ENCODE peak calls at places on chromosomes 1 and 21, in eight cellular contexts. S is endothelial cell of umbilical vein; K is GM12865; R is tibial nerve; H is nephron progenitor cell; Y is body of pancreas; M is CD8-positive, alpha-beta T cell; N is fibroblast of lung. C is an unnamed sample.

GRCh38 chr21:14725219-14725618 is 179.1 kb upstream of the SAMSN1 start:
- DNase-seq in S (no peak), K (no peak), R (no peak), H (no peak), Y (no peak), M (no peak), N (no peak), C (no peak)

GRCh38 chr1:1302006-1302430 is 5.7 kb downstream of the ACAP3 start:
- DNase-seq in S (no peak), K (no peak), R (no peak), H (no peak), Y (no peak), M (no peak), N (no peak), C (no peak)

GRCh38 chr1:151342021-151342420 is 5.0 kb downstream of the RFX5 start:
- DNase-seq in S (no peak), K (no peak), R (no peak), H (no peak), Y (no peak), M (no peak), N (no peak), C (no peak)

GRCh38 chr1:117570988-117571409 is 34.8 kb upstream of the TENT5C start:
- DNase-seq in S (no peak), K (no peak), R (no peak), H (no peak), Y (peak), M (no peak), N (no peak), C (no peak)

GRCh38 chr1:235648407-235648907 is 1.1 kb downstream of the GNG4 start:
- DNase-seq in S (peak), K (no peak), R (no peak), H (peak), Y (peak), M (no peak), N (no peak), C (no peak)

GRCh38 chr1:153608742-153609584 is 4.0 kb downstream of the S100A16 start:
- DNase-seq in S (peak), K (no peak), R (peak), H (peak), Y (no peak), M (no peak), N (peak), C (peak)

GRCh38 chr1:159015440-159015909 is 5.8 kb downstream of the IFI16 start:
- DNase-seq in S (peak), K (peak), R (no peak), H (no peak), Y (no peak), M (peak), N (peak), C (peak)

GRCh38 chr1:23582820-23583219 is 23.5 kb upstream of the ID3 start:
- DNase-seq in S (no peak), K (no peak), R (no peak), H (no peak), Y (no peak), M (no peak), N (no peak), C (no peak)

GRCh38 chr1:65344171-65344570 is 34.8 kb downstream of the DNAJC6 start:
- DNase-seq in S (no peak), K (no peak), R (no peak), H (no peak), Y (no peak), M (no peak), N (no peak), C (peak)

GRCh38 chr1:72412286-72412685 is 129.9 kb upstream of the NEGR1 start:
- DNase-seq in S (no peak), K (no peak), R (no peak), H (no peak), Y (no peak), M (no peak), N (peak), C (no peak)

GRCh38 chr1:23100074-23100748 is 68.4 kb downstream of the LUZP1 start:
- DNase-seq in S (peak), K (peak), R (no peak), H (no peak), Y (no peak), M (peak), N (peak), C (peak)

GRCh38 chr1:167533851-167534300 is 15.5 kb upstream of the CD247 start:
- DNase-seq in S (peak), K (peak), R (no peak), H (peak), Y (peak), M (peak), N (peak), C (peak)

GRCh38 chr1:71829346-71829745 is 453.0 kb downstream of the NEGR1 start:
- DNase-seq in S (no peak), K (peak), R (no peak), H (no peak), Y (no peak), M (no peak), N (no peak), C (no peak)

GRCh38 chr1:245684636-245685035 is 529.9 kb downstream of the KIF26B start:
- DNase-seq in S (no peak), K (no peak), R (no peak), H (no peak), Y (no peak), M (no peak), N (no peak), C (no peak)

GRCh38 chr1:221522440-221523050 is 219.3 kb downstream of the DUSP10 start:
- DNase-seq in S (no peak), K (no peak), R (no peak), H (no peak), Y (no peak), M (no peak), N (peak), C (no peak)

GRCh38 chr1:54979327-54979891 is 1.0 kb upstream of the TMEM61 start:
- DNase-seq in S (no peak), K (no peak), R (no peak), H (no peak), Y (no peak), M (no peak), N (no peak), C (no peak)

GRCh38 chr1:40980453-40981121 is 1.1 kb downstream of the CTPS1 start:
- DNase-seq in S (peak), K (peak), R (no peak), H (no peak), Y (peak), M (peak), N (peak), C (peak)

GRCh38 chr1:218397752-218398339 is 52.7 kb downstream of the TGFB2 start:
- DNase-seq in S (no peak), K (no peak), R (no peak), H (no peak), Y (no peak), M (no peak), N (peak), C (peak)

GRCh38 chr21:34039678-34040382 is 33.5 kb upstream of the MRPS6 start:
- DNase-seq in S (no peak), K (peak), R (no peak), H (no peak), Y (no peak), M (no peak), N (no peak), C (no peak)
- TF ChIP-seq CTCF in S (no peak), K (no peak), R (no peak), H (no peak), Y (no peak), M (no peak), N (no peak), C (no peak)

GRCh38 chr1:226407497-226408284 is at the start of gene PARP1:
- DNase-seq in S (peak), K (peak), R (peak), H (peak), Y (peak), M (peak), N (peak), C (peak)
- TF ChIP-seq CTCF in S (peak), K (peak), R (peak), H (peak), Y (peak), M (peak), N (peak), C (peak)

GRCh38 chr1:243946253-243946652 is 96.2 kb upstream of the AKT3 start:
- DNase-seq in S (peak), K (no peak), R (no peak), H (no peak), Y (no peak), M (no peak), N (no peak), C (no peak)

GRCh38 chr1:243943671-243944428 is 93.8 kb upstream of the AKT3 start:
- DNase-seq in S (no peak), K (no peak), R (no peak), H (no peak), Y (no peak), M (no peak), N (no peak), C (no peak)

GRCh38 chr1:243944429-243945160 is 94.6 kb upstream of the AKT3 start:
- DNase-seq in S (peak), K (peak), R (no peak), H (peak), Y (no peak), M (no peak), N (peak), C (peak)

GRCh38 chr1:243945727-243946126 is 95.7 kb upstream of the AKT3 start:
- DNase-seq in S (no peak), K (no peak), R (no peak), H (no peak), Y (no peak), M (no peak), N (no peak), C (no peak)

DNA sequence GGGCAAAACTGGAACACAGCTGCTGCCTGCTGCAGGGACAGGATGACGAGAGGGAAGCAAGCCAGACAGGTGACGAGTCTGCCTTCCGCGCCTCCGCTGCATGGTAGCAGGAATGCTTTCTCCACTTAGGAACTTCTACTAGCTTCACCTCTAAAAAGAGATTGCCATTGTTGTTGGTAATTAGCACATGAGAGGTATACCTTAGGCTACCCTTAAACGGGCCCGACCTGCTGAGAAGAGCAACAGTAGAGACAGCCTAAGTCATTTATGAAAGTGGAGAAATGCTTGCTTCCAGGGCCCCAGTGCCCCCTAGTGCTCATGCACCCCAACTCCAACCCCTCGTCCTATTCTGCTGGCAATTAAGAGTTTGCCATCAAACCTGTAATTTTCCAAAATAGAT is 96.9 kb upstream of the AKT3 start:
- DNase-seq in S (peak), K (peak), R (no peak), H (no peak), Y (no peak), M (peak), N (no peak), C (peak)
- TF ChIP-seq CTCF in S (peak), K (peak), R (no peak), H (peak), Y (peak), M (peak), N (peak), C (peak)

GRCh38 chr1:50419192-50419906 is 3.9 kb downstream of the DMRTA2 start:
- DNase-seq in S (no peak), K (no peak), R (no peak), H (peak), Y (no peak), M (no peak), N (no peak), C (no peak)
- TF ChIP-seq CTCF in S (peak), K (no peak), R (no peak), H (peak), Y (peak), M (no peak), N (no peak), C (no peak)

GRCh38 chr1:215824245-215824644 is 257.1 kb downstream of the KCTD3 start:
- DNase-seq in S (no peak), K (peak), R (no peak), H (no peak), Y (no peak), M (no peak), N (peak), C (peak)
- TF ChIP-seq CTCF in S (no peak), K (peak), R (no peak), H (no peak), Y (peak), M (no peak), N (peak), C (peak)

C was measured in MCF 10A.